ENCODE peak calls at places on chromosomes 11 and 22, in four cellular contexts. L is IMR-90, Y is H1, W is H9. D is an unnamed sample.

GRCh38 chr11:111530091-111530490 is 10.4 kb upstream of the LAYN start:
- DNase-seq in L (no peak), W (no peak), Y (no peak), D (no peak)

GRCh38 chr22:31970490-31971444 is 26.4 kb downstream of the YWHAH start:
- DNase-seq in L (peak; percentile 51), Y (peak; percentile 61), W (peak; percentile 94), D (peak; percentile 88)

GRCh38 chr22:17412232-17412631 is 43.0 kb downstream of the CECR2 start:
- DNase-seq in W (no peak), Y (no peak), L (no peak), D (no peak)

GRCh38 chr11:69453151-69453550 is 28.3 kb upstream of the LINC01488 start:
- DNase-seq in Y (no peak), W (no peak), L (no peak), D (no peak)

GRCh38 chr22:17172172-17172833 is 13.2 kb upstream of the HDHD5 start:
- DNase-seq in W (peak; percentile 66), L (no peak), Y (no peak), D (no peak)

GRCh38 chr22:43477966-43478365 is 66.2 kb downstream of the MPPED1 start:
- DNase-seq in Y (no peak), L (no peak), W (no peak), D (no peak)

GRCh38 chr11:79906189-79906588 is 465.4 kb upstream of the TENM4 start:
- DNase-seq in L (no peak), W (no peak), Y (no peak), D (no peak)

GRCh38 chr11:133906241-133906640 is 50.5 kb downstream of the IGSF9B start:
- DNase-seq in L (no peak), Y (no peak), W (no peak), D (no peak)

GRCh38 chr22:43262990-43263644 is 76.2 kb upstream of the TTLL12 start:
- DNase-seq in Y (no peak), W (no peak), L (no peak), D (no peak)

GRCh38 chr22:42313204-42313603 is 42.8 kb upstream of the TCF20 start:
- DNase-seq in W (no peak), L (no peak), Y (no peak), D (peak; percentile 53)

GRCh38 chr11:119623682-119624081 is 105.3 kb downstream of the NECTIN1 start:
- DNase-seq in Y (no peak), W (peak; percentile 28), L (no peak), D (no peak)

GRCh38 chr11:128422576-128423370 is 164.6 kb downstream of the ETS1 start:
- DNase-seq in Y (no peak), W (no peak), L (no peak), D (peak; percentile 37)

GRCh38 chr11:11814614-11815452 is 26.9 kb upstream of the USP47 start:
- DNase-seq in W (no peak), L (no peak), Y (no peak), D (no peak)

DNA sequence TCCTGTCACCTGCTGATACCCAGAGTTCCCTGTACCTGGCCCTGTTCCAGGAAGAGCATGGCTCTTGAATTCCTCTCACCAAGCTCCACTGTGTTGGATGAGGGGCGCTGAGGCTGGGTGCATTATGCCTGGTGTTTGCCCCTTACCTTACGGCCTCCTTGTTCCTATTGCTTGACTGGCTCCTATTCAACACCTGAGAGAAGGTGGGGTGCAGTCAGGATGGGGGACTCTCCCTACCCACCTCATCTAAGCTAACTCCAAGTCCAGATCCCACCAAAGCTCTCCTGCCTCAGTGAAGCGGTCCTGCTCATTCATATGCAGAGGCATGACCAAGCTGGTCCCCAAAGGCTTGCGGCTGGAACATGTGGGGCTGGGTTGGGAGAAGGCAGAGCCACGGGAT is 35.8 kb upstream of the RIC3 start:
- DNase-seq in Y (no peak), W (no peak), L (no peak), D (no peak)
- H3K56ac ChIP-seq in Y (no peak overlapping the region), W (no peak overlapping the region), L (no peak overlapping the region), D (no peak overlapping the region)

GRCh38 chr11:130488187-130489026 is 40.0 kb downstream of the ADAMTS15 start:
- DNase-seq in W (no peak), L (peak; percentile 34), Y (no peak), D (no peak)
- H2BK120ac ChIP-seq in W (no peak overlapping the region), L (peak overlapping the region; percentile 77), Y (no peak overlapping the region), D (no peak overlapping the region)

GRCh38 chr11:46616551-46617450 is at the start of gene HARBI1:
- DNase-seq in L (peak; percentile 85), W (peak; percentile 91), Y (peak; percentile 47), D (peak; percentile 93)
- H3K23ac ChIP-seq in L (peak within 1 kb of the TSS; percentile 95), W (no peak within 1 kb of the TSS), Y (no peak within 1 kb of the TSS), D (no peak within 1 kb of the TSS)

GRCh38 chr11:117950999-117951961 is 22.1 kb upstream of the TMPRSS13 start:
- DNase-seq in W (no peak), L (no peak), Y (no peak), D (no peak)
- H3K56ac ChIP-seq in W (no peak overlapping the region), L (no peak overlapping the region), Y (no peak overlapping the region), D (no peak overlapping the region)

GRCh38 chr11:86719781-86720463 is 47.5 kb upstream of the ME3 start:
- DNase-seq in Y (no peak), L (peak; percentile 85), W (no peak), D (peak; percentile 91)
- H2BK120ac ChIP-seq in Y (no peak overlapping the region), L (peak overlapping the region; percentile 95), W (no peak overlapping the region), D (no peak overlapping the region)

D was measured in mesendoderm.